ENCODE peak calls at places on chromosome 19, in six cellular contexts. One of them, this sample, is unnamed.
A peak's percentile ranks its signal among the peaks of the same experiment; 100 is the strongest.

GRCh38 chr19:50333235-50333736 is 4.1 kb upstream of the KCNC3 start:
- DNase-seq in mesendoderm: peak; percentile 97
- DNase-seq in GM23338: peak; percentile 96
- DNase-seq in GM23248: peak; percentile 90
- DNase-seq in PC-3: peak; percentile 96
- DNase-seq in fibroblast of lung: peak; percentile 84
- DNase-seq in this sample: peak; percentile 98

GRCh38 chr19:55698256-55698655 is 23.2 kb downstream of the EPN1 start:
- DNase-seq in mesendoderm: no peak
- DNase-seq in GM23338: no peak
- DNase-seq in GM23248: no peak
- DNase-seq in PC-3: no peak
- DNase-seq in fibroblast of lung: no peak
- DNase-seq in this sample: no peak

GRCh38 chr19:42113641-42114348 is 18.5 kb downstream of the POU2F2 start:
- DNase-seq in mesendoderm: peak; percentile 96
- DNase-seq in GM23338: peak; percentile 65
- DNase-seq in GM23248: peak; percentile 98
- DNase-seq in PC-3: peak; percentile 92
- DNase-seq in fibroblast of lung: peak; percentile 87
- DNase-seq in this sample: peak; percentile 85

GRCh38 chr19:55549500-55550320 is 4.4 kb upstream of the SBK3 start:
- DNase-seq in mesendoderm: peak; percentile 49
- DNase-seq in GM23338: peak; percentile 83
- DNase-seq in GM23248: peak; percentile 91
- DNase-seq in PC-3: peak; percentile 81
- DNase-seq in fibroblast of lung: peak; percentile 90
- DNase-seq in this sample: peak; percentile 68

GRCh38 chr19:6509118-6509971 is 7.2 kb upstream of the TUBB4A start:
- DNase-seq in mesendoderm: no peak
- DNase-seq in GM23338: no peak
- DNase-seq in GM23248: peak; percentile 40
- DNase-seq in PC-3: no peak
- DNase-seq in fibroblast of lung: no peak
- DNase-seq in this sample: no peak

GRCh38 chr19:54436561-54437229 is 12.3 kb upstream of the LENG8 start:
- DNase-seq in mesendoderm: no peak
- DNase-seq in GM23338: peak; percentile 24
- DNase-seq in GM23248: no peak
- DNase-seq in PC-3: no peak
- DNase-seq in fibroblast of lung: no peak
- DNase-seq in this sample: no peak

GRCh38 chr19:2084993-2085720 is 11.0 kb downstream of the MOB3A start:
- DNase-seq in mesendoderm: no peak
- DNase-seq in GM23338: no peak
- DNase-seq in GM23248: peak; percentile 79
- DNase-seq in PC-3: peak; percentile 59
- DNase-seq in fibroblast of lung: no peak
- DNase-seq in this sample: peak; percentile 55

GRCh38 chr19:2260341-2260751 is 4.1 kb upstream of the JSRP1 start:
- DNase-seq in mesendoderm: no peak
- DNase-seq in GM23338: no peak
- DNase-seq in GM23248: peak; percentile 76
- DNase-seq in PC-3: peak; percentile 42
- DNase-seq in fibroblast of lung: no peak
- DNase-seq in this sample: no peak

GRCh38 chr19:46919324-46919723 is 58.5 kb downstream of the ARHGAP35 start:
- DNase-seq in mesendoderm: no peak
- DNase-seq in GM23338: no peak
- DNase-seq in GM23248: peak; percentile 81
- DNase-seq in PC-3: peak; percentile 59
- DNase-seq in fibroblast of lung: peak; percentile 31
- DNase-seq in this sample: no peak

GRCh38 chr19:49475995-49476880 is 2.2 kb downstream of the FLT3LG start:
- DNase-seq in mesendoderm: peak; percentile 93
- DNase-seq in GM23338: peak; percentile 98
- DNase-seq in GM23248: peak; percentile 64
- DNase-seq in PC-3: no peak
- DNase-seq in fibroblast of lung: peak; percentile 35
- DNase-seq in this sample: peak; percentile 44

GRCh38 chr19:35276706-35277281 is 5.5 kb upstream of the HAMP start:
- DNase-seq in mesendoderm: no peak
- DNase-seq in GM23338: no peak
- DNase-seq in GM23248: no peak
- DNase-seq in PC-3: no peak
- DNase-seq in fibroblast of lung: no peak
- DNase-seq in this sample: no peak

GRCh38 chr19:42173695-42174094 is 41.4 kb upstream of the POU2F2 start:
- DNase-seq in mesendoderm: no peak
- DNase-seq in GM23338: no peak
- DNase-seq in GM23248: no peak
- DNase-seq in PC-3: no peak
- DNase-seq in fibroblast of lung: no peak
- DNase-seq in this sample: no peak

GRCh38 chr19:39247701-39248664 is 673 bp downstream of the IFNL4 start:
- DNase-seq in mesendoderm: peak; percentile 29
- DNase-seq in GM23338: peak; percentile 60
- DNase-seq in GM23248: peak; percentile 53
- DNase-seq in PC-3: no peak
- DNase-seq in fibroblast of lung: no peak
- DNase-seq in this sample: no peak

GRCh38 chr19:49447485-49448431 is 3.9 kb downstream of the PIH1D1 start:
- DNase-seq in mesendoderm: peak; percentile 68
- DNase-seq in GM23338: peak; percentile 97
- DNase-seq in GM23248: no peak
- DNase-seq in PC-3: no peak
- DNase-seq in fibroblast of lung: no peak
- DNase-seq in this sample: no peak

GRCh38 chr19:2333027-2333806 is 4.7 kb downstream of the SPPL2B start:
- DNase-seq in mesendoderm: no peak
- DNase-seq in GM23338: no peak
- DNase-seq in GM23248: no peak
- DNase-seq in PC-3: no peak
- DNase-seq in fibroblast of lung: no peak
- DNase-seq in this sample: no peak

DNA sequence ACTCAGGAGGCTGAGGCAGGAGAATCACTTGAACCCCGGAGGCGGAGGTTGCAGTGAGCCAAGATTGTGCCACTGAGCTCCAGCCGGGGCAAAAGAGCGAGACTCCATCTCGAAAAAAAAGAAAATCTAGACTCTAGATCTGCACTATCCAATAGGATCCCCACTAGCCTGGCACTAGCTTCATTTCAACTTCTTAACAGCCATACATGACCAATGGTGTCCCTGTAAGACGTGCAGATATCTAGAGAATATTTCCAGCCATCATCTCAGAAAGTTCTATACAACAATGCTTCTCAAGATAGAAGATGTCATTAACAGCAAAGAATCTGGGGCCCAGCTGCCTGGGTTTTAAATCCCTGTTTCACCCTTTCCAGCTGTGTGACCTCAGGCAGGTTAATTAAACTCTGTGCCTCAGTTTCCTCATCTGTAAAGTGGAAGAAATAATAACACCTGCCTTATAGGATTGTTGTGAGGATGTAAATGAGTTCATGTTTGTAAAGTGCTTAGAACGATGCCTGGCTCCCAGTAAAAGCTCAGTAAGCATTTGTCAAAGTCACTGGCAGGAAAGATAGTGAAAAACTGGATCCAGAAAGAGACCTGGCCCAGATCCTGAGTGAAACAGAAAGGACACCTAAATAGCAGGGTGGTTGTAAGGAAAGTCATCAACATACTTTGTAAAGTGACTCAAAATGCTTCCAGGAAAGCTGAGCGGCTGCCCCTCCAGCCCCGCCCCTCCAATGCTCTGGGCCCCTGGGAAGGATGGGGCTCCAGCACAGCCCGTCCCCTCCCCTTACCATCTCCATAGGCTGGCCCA is 13.5 kb downstream of the WIZ start:
- DNase-seq in mesendoderm: no peak
- DNase-seq in GM23338: peak; percentile 43
- DNase-seq in GM23248: peak; percentile 35
- DNase-seq in PC-3: no peak
- DNase-seq in fibroblast of lung: no peak
- DNase-seq in this sample: no peak
- H3K79me2 ChIP-seq in mesendoderm: peaks cover 9% of the 10 kb centered on the region
- H3K79me2 ChIP-seq in GM23338: peaks cover 8% of the 10 kb centered on the region
- H3K79me2 ChIP-seq in GM23248: peaks cover 10% of the 10 kb centered on the region
- H3K79me2 ChIP-seq in PC-3: peaks cover 10% of the 10 kb centered on the region
- H3K79me2 ChIP-seq in fibroblast of lung: peaks cover 10% of the 10 kb centered on the region
- H3K79me2 ChIP-seq in this sample: peaks cover 12% of the 10 kb centered on the region

DNA sequence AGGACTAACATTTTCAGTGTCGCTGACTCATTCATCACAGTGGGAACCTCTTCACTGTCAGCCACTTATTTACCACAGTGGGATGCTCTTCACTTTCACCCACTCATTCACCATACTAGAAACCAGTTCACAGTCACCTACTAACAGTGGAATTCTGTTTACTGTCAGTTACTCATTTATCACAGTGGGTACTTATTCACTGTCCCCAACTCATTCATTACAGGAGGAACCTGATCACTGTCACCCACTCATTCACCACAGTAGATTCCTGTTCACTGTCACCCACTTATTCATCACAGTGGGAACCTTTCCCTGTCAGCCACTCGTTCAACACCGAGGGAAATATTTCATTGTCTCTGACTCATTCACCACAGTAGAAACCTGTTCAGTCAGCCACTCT is 10.1 kb upstream of the ZNF85 start:
- DNase-seq in mesendoderm: no peak
- DNase-seq in GM23338: no peak
- DNase-seq in GM23248: no peak
- DNase-seq in PC-3: peak; percentile 8
- DNase-seq in fibroblast of lung: no peak
- DNase-seq in this sample: no peak
- H3K79me2 ChIP-seq in mesendoderm: no peaks in the 10 kb centered on the region
- H3K79me2 ChIP-seq in GM23338: no peaks in the 10 kb centered on the region
- H3K79me2 ChIP-seq in GM23248: no peaks in the 10 kb centered on the region
- H3K79me2 ChIP-seq in PC-3: no peaks in the 10 kb centered on the region
- H3K79me2 ChIP-seq in fibroblast of lung: no peaks in the 10 kb centered on the region
- H3K79me2 ChIP-seq in this sample: no peaks in the 10 kb centered on the region

GRCh38 chr19:9827325-9828238 is at the start of gene UBL5:
- DNase-seq in mesendoderm: peak; percentile 96
- DNase-seq in GM23338: peak; percentile 98
- DNase-seq in GM23248: peak; percentile 93
- DNase-seq in PC-3: peak; percentile 94
- DNase-seq in fibroblast of lung: peak; percentile 84
- DNase-seq in this sample: peak; percentile 77

GRCh38 chr19:9834302-9834725 is 804 bp upstream of the PIN1 start:
- DNase-seq in mesendoderm: no peak
- DNase-seq in GM23338: no peak
- DNase-seq in GM23248: no peak
- DNase-seq in PC-3: no peak
- DNase-seq in fibroblast of lung: no peak
- DNase-seq in this sample: no peak

GRCh38 chr19:9823816-9824215 is 3.9 kb upstream of the UBL5 start:
- DNase-seq in mesendoderm: no peak
- DNase-seq in GM23338: no peak
- DNase-seq in GM23248: no peak
- DNase-seq in PC-3: no peak
- DNase-seq in fibroblast of lung: no peak
- DNase-seq in this sample: no peak

GRCh38 chr19:9828551-9829063 is 889 bp downstream of the UBL5 start:
- DNase-seq in mesendoderm: no peak
- DNase-seq in GM23338: no peak
- DNase-seq in GM23248: peak; percentile 25
- DNase-seq in PC-3: no peak
- DNase-seq in fibroblast of lung: no peak
- DNase-seq in this sample: no peak
- H3K79me2 ChIP-seq in mesendoderm: peaks cover 25% of the 10 kb centered on the region
- H3K79me2 ChIP-seq in GM23338: peaks cover 53% of the 10 kb centered on the region
- H3K79me2 ChIP-seq in GM23248: peaks cover 89% of the 10 kb centered on the region
- H3K79me2 ChIP-seq in PC-3: peaks cover 55% of the 10 kb centered on the region
- H3K79me2 ChIP-seq in fibroblast of lung: peaks cover 35% of the 10 kb centered on the region
- H3K79me2 ChIP-seq in this sample: peaks cover 8% of the 10 kb centered on the region

DNA sequence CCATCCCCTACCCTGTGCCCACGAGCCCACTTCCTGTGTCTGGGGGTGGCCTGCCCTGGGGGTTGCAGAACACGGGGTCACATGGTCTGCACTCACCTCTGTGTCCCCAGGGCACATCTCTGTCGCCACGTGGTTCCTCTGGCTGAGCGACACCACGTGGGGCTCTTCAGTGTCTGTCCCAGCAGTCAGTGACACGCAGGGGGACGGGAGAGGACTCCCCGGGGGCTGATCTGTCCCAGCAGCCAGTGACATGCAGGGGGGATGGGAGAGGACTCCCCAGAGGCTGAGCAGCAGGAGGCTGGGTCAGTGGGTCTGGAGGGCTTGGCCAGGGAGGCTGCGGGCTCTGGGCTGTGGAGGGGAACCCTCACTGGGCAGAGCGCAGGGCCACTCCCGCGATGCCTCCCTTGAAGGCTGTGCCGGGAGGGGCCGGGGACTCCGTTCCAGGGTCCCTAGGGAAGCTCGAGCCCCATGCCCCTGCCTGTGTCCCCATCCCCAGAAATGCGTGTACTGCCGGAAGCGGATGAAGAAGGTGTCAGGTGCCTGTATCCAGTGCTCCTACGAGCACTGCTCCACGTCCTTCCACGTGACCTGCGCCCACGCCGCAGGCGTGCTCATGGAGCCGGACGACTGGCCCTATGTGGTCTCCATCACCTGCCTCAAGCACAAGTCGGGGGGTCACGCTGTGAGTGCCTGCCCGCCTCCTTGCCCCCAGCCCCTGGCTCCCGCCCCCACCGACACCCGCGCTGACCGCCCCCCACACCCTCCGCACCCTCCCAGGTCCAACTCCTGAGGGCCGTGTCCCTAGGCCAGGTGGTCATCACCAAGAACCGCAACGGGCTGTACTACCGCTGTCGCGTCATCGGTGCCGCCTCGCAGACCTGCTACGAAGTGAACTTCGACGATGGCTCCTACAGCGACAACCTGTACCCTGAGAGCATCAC is 174.8 kb downstream of the KDM4B start:
- DNase-seq in mesendoderm: no peak
- DNase-seq in GM23338: no peak
- DNase-seq in GM23248: no peak
- DNase-seq in PC-3: no peak
- DNase-seq in fibroblast of lung: no peak
- DNase-seq in this sample: no peak
- H3K79me2 ChIP-seq in mesendoderm: no peaks in the 10 kb centered on the region
- H3K79me2 ChIP-seq in GM23338: no peaks in the 10 kb centered on the region
- H3K79me2 ChIP-seq in GM23248: no peaks in the 10 kb centered on the region
- H3K79me2 ChIP-seq in PC-3: no peaks in the 10 kb centered on the region
- H3K79me2 ChIP-seq in fibroblast of lung: no peaks in the 10 kb centered on the region
- H3K79me2 ChIP-seq in this sample: no peaks in the 10 kb centered on the region

DNA sequence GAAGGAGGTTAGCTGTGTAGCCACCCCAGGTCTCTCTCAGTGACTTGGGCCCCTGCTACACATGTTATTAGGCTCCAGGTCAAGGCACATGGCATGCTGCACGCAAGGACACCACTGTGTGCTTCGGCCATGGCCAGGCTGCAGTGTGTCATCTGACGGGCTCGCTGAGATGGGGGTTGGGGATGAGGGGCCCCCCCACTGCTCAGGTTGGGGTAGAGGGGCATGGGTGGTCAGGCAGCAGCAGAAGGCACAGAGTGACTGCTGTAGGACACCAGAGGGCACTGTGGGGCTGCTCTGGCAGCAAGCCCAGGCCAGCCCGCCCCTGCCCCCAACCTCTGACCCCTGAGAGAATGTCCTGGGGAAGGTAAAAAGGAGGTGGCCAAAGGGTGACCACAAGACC is 32.2 kb upstream of the ISYNA1 start:
- DNase-seq in mesendoderm: peak; percentile 66
- DNase-seq in GM23338: peak; percentile 79
- DNase-seq in GM23248: peak; percentile 34
- DNase-seq in PC-3: no peak
- DNase-seq in fibroblast of lung: no peak
- DNase-seq in this sample: no peak
- H3K79me2 ChIP-seq in mesendoderm: no peaks in the 10 kb centered on the region
- H3K79me2 ChIP-seq in GM23338: peaks cover 10% of the 10 kb centered on the region
- H3K79me2 ChIP-seq in GM23248: peaks cover 98% of the 10 kb centered on the region
- H3K79me2 ChIP-seq in PC-3: peaks cover 33% of the 10 kb centered on the region
- H3K79me2 ChIP-seq in fibroblast of lung: peaks cover 36% of the 10 kb centered on the region
- H3K79me2 ChIP-seq in this sample: no peaks in the 10 kb centered on the region

GRCh38 chr19:11177592-11177991 is 19.8 kb downstream of the KANK2 start:
- DNase-seq in mesendoderm: no peak
- DNase-seq in GM23338: no peak
- DNase-seq in GM23248: no peak
- DNase-seq in PC-3: no peak
- DNase-seq in fibroblast of lung: no peak
- DNase-seq in this sample: no peak
- H3K79me2 ChIP-seq in mesendoderm: no peaks in the 10 kb centered on the region
- H3K79me2 ChIP-seq in GM23338: no peaks in the 10 kb centered on the region
- H3K79me2 ChIP-seq in GM23248: peaks cover 38% of the 10 kb centered on the region
- H3K79me2 ChIP-seq in PC-3: no peaks in the 10 kb centered on the region
- H3K79me2 ChIP-seq in fibroblast of lung: peaks cover 19% of the 10 kb centered on the region
- H3K79me2 ChIP-seq in this sample: no peaks in the 10 kb centered on the region

This sample was measured in trophoblast cell.